ENCODE peak calls at places on chromosomes 3 and 15, in six cellular contexts. W is GM23248, M is hepatocyte, J is HCT116, X is SK-N-SH, E is PC-9. K is an unnamed sample. For H3K9me2 and H3K4me1, the result is how much of the 10 kb centered on the place peaks cover.

GRCh38 chr3:177934001-177934891 is 602.0 kb upstream of the KCNMB2 start:
- DNase-seq in W (peak), M (peak), J (no peak), X (no peak), E (no peak), K (no peak)

GRCh38 chr3:130635285-130635684 is 111.3 kb downstream of the PIK3R4 start:
- DNase-seq in W (no peak), M (peak), J (no peak), X (no peak), E (no peak), K (no peak)

GRCh38 chr15:74857671-74858365 is 14.9 kb upstream of the ULK3 start:
- DNase-seq in W (no peak), M (no peak), J (no peak), X (no peak), E (no peak), K (no peak)

GRCh38 chr15:89462198-89462912 is 34.0 kb downstream of the RHCG start:
- DNase-seq in W (peak), M (no peak), J (peak), X (no peak), E (no peak), K (peak)

GRCh38 chr3:8460050-8460708 is 41.4 kb upstream of the LMCD1 start:
- DNase-seq in W (no peak), M (no peak), J (no peak), X (no peak), E (no peak), K (no peak)

GRCh38 chr15:100863406-100864198 is 16.0 kb upstream of the ALDH1A3 start:
- DNase-seq in W (peak), M (no peak), J (no peak), X (no peak), E (no peak), K (no peak)

GRCh38 chr15:98626153-98626552 is 22.2 kb upstream of the IGF1R start:
- DNase-seq in W (no peak), M (no peak), J (no peak), X (no peak), E (no peak), K (no peak)

GRCh38 chr3:38118421-38119247 is 18.3 kb downstream of the ACAA1 start:
- DNase-seq in W (no peak), M (no peak), J (no peak), X (no peak), E (no peak), K (no peak)

GRCh38 chr3:30544811-30545210 is 61.6 kb upstream of the TGFBR2 start:
- DNase-seq in W (peak), M (no peak), J (no peak), X (no peak), E (no peak), K (no peak)

GRCh38 chr3:78360849-78361248 is 1321.0 kb downstream of the ROBO2 start:
- DNase-seq in W (no peak), M (no peak), J (no peak), X (no peak), E (no peak), K (no peak)
- H3K9me2 ChIP-seq in W (under half), M (under half), J (under half), X (under half), E (under half), K (under half)

DNA sequence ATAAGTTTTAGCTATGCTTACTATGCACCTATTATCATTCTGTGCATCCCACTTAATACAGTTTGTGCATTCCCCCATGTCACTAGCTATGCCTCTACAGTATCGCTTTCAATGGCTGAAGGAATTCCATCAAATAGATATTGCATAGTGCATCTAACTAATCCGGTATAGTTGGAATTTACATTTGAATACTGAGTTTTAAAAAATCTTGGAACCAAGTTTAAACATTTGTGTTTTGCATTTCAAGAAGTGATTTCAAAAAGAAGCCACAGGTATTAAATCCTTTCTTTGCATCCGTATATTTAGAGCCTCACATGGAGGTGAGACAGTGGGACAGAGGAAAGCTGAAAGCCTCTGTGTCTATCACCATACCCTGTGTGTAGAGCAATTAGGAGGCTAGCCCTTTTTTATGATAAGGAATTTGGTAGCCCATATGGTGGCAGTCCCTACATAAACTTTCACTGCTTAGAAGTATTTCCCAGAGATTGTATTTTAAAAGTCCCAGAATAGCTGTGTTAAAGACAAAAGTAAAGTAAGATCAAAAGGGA is 960.2 kb upstream of the CFAP20DC start:
- DNase-seq in W (no peak), M (no peak), J (no peak), X (no peak), E (no peak), K (no peak)
- H3K4me1 ChIP-seq in W (under half), M (under half), J (under half), X (under half), E (under half), K (under half)

GRCh38 chr15:48647963-48648362 is 2.5 kb upstream of the FBN1 start:
- DNase-seq in W (peak), M (no peak), J (no peak), X (peak), E (no peak), K (no peak)
- H2AFZ ChIP-seq in W (peak), M (no peak), J (no peak), X (peak), E (no peak), K (no peak)

GRCh38 chr3:41167722-41168497 is 31.4 kb upstream of the CTNNB1 start:
- DNase-seq in W (no peak), M (no peak), J (no peak), X (no peak), E (no peak), K (no peak)

GRCh38 chr3:41158947-41159346 is 40.4 kb upstream of the CTNNB1 start:
- DNase-seq in W (no peak), M (peak), J (no peak), X (no peak), E (peak), K (no peak)

GRCh38 chr3:41164776-41165175 is 34.5 kb upstream of the CTNNB1 start:
- DNase-seq in W (no peak), M (no peak), J (no peak), X (no peak), E (no peak), K (no peak)

GRCh38 chr3:41159581-41160189 is 39.6 kb upstream of the CTNNB1 start:
- DNase-seq in W (no peak), M (peak), J (peak), X (no peak), E (peak), K (no peak)

GRCh38 chr3:41162981-41163380 is 36.3 kb upstream of the CTNNB1 start:
- DNase-seq in W (no peak), M (no peak), J (no peak), X (no peak), E (no peak), K (no peak)
- H3K9me2 ChIP-seq in W (under half), M (under half), J (under half), X (under half), E (under half), K (under half)

GRCh38 chr3:194135516-194135805 is 487 bp upstream of the HES1 start:
- DNase-seq in W (peak), M (peak), J (no peak), X (no peak), E (no peak), K (no peak)
- H3K4me1 ChIP-seq in W (under half), M (under half), J (half or more), X (half or more), E (half or more), K (half or more)

DNA sequence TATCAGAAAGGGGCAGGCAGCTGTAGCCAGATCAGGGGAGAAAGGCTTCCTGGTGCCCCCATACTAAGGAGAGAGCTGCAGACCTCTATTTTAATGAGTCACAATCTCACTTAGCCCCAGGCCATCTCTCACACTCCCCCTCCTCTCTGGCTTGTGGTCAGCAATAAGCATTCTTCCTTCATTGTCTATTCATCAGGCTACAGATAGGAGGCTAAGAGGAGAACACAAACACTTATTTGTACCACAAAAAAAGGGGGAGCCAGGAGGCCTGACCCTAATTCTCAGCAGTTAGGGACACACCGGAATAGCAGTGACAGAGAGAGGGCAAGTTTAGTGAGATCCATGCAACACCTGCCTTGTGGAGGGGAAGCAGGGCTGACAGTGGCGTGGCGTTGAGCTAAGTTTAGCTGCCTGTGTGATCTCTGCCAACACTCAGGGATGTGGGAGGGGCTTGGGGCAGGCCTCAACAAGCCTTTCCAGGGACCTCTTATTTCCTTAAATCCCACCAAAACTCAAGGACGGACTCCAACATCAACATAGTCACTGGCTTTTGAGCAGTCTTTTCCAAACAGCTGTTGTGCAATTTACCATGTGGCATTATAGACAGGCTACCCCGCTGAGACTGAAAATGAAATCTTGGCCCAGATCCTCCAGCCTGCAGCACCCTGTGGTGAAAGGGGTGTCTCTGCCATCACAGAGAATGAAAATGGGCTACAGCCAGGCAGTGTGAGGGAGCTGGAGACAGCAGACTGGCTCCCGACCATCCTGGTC is 191.9 kb upstream of the TSC22D2 start:
- DNase-seq in W (peak), M (peak), J (no peak), X (peak), E (peak), K (peak)
- H2AFZ ChIP-seq in W (no peak), M (no peak), J (no peak), X (no peak), E (no peak), K (peak)

GRCh38 chr3:41162541-41162940 is 36.8 kb upstream of the CTNNB1 start:
- DNase-seq in W (no peak), M (no peak), J (no peak), X (no peak), E (no peak), K (no peak)
- H3K9me2 ChIP-seq in W (under half), M (under half), J (under half), X (under half), E (under half), K (under half)

GRCh38 chr3:50352762-50353161 is 2.1 kb downstream of the CYB561D2 start:
- DNase-seq in W (peak), M (no peak), J (no peak), X (no peak), E (peak), K (peak)
- H3K4me1 ChIP-seq in W (under half), M (under half), J (under half), X (half or more), E (under half), K (half or more)

GRCh38 chr3:180036092-180036677 is 552 bp downstream of the PEX5L start:
- DNase-seq in W (no peak), M (no peak), J (no peak), X (peak), E (no peak), K (no peak)

GRCh38 chr3:180040966-180041365 is 4.2 kb upstream of the PEX5L start:
- DNase-seq in W (no peak), M (no peak), J (no peak), X (no peak), E (no peak), K (no peak)

GRCh38 chr3:180036678-180037455 is at the start of gene PEX5L:
- DNase-seq in W (peak), M (peak), J (no peak), X (peak), E (no peak), K (no peak)
- H2AFZ ChIP-seq in W (no peak), M (peak), J (no peak), X (no peak), E (no peak), K (no peak)

GRCh38 chr3:41169038-41169437 is 30.3 kb upstream of the CTNNB1 start:
- DNase-seq in W (peak), M (peak), J (no peak), X (no peak), E (no peak), K (no peak)

DNA sequence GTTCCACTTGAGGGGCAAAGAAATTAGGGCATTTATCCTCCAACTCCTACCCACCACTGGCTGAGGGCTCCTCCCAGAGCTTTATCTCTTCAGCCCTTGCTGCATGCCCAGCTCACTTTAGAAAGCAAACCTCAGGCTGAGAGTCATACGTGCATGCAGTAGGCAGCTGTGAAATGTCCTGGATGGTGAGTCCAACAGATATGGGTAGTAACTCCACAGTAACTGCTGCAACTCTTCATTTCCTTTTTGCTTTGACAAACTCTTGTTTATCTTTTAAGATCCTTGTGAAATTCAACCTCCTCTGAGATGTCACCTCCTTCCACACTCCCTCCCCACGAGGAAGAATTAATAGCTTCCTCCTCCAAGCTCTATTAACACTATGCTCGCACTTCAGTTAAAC is 35.9 kb upstream of the CTNNB1 start:
- DNase-seq in W (no peak), M (peak), J (no peak), X (no peak), E (no peak), K (no peak)
- H3K9me2 ChIP-seq in W (under half), M (under half), J (under half), X (under half), E (under half), K (under half)